ENCODE peak calls at places on chromosome 11, in nine cellular contexts. One of them, this sample, is unnamed.

GRCh38 chr11:10407055-10407454 is 48.0 kb upstream of the AMPD3 start:
- DNase-seq in AG08395: peak
- DNase-seq in GM04504: peak
- DNase-seq in activated T-cell treated with anti-CD3 and anti-CD28 coated beads, Interleukin-2, amount 50 U/mL, for 24 hours: no peak
- DNase-seq in Right ventricle myocardium superior: no peak
- DNase-seq in central memory CD4-positive, alpha-beta T cell: no peak
- DNase-seq in stomach: no peak
- DNase-seq in activated T-helper 1 cell treated with anti-CD3 and anti-CD28 coated beads, Interleukin-12 subunit alpha, Interleukin-12 subunit beta, Interleukin-2, Interleukin-4 antibody, amounts not matched to agents 30 ng/mL and 10 ng/mL and 1 ng/mL, durations not matched to agents 14 hours and 24 hours and 36 hours: no peak
- DNase-seq in stimulated activated CD8-positive, alpha-beta memory T cell treated with anti-CD3 and anti-CD28 coated beads, Interleukin-15, amount 100 ng/mL, for 4 hours: no peak
- DNase-seq in this sample: peak

GRCh38 chr11:102317768-102318103 is 452 bp downstream of the BIRC3 start:
- DNase-seq in Right ventricle myocardium superior: no peak
- DNase-seq in central memory CD4-positive, alpha-beta T cell: no peak
- DNase-seq in GM04504: no peak
- DNase-seq in stimulated activated CD8-positive, alpha-beta memory T cell treated with anti-CD3 and anti-CD28 coated beads, Interleukin-15, amount 100 ng/mL, for 4 hours: no peak
- DNase-seq in activated T-cell treated with anti-CD3 and anti-CD28 coated beads, Interleukin-2, amount 50 U/mL, for 24 hours: no peak
- DNase-seq in stomach: no peak
- DNase-seq in AG08395: no peak
- DNase-seq in activated T-helper 1 cell treated with anti-CD3 and anti-CD28 coated beads, Interleukin-12 subunit alpha, Interleukin-12 subunit beta, Interleukin-2, Interleukin-4 antibody, amounts not matched to agents 30 ng/mL and 10 ng/mL and 1 ng/mL, durations not matched to agents 14 hours and 24 hours and 36 hours: no peak
- DNase-seq in this sample: no peak

GRCh38 chr11:9160166-9160565 is 68.8 kb upstream of the SCUBE2 start:
- DNase-seq in activated T-helper 1 cell treated with anti-CD3 and anti-CD28 coated beads, Interleukin-12 subunit alpha, Interleukin-12 subunit beta, Interleukin-2, Interleukin-4 antibody, amounts not matched to agents 30 ng/mL and 10 ng/mL and 1 ng/mL, durations not matched to agents 14 hours and 24 hours and 36 hours: no peak
- DNase-seq in activated T-cell treated with anti-CD3 and anti-CD28 coated beads, Interleukin-2, amount 50 U/mL, for 24 hours: no peak
- DNase-seq in stomach: no peak
- DNase-seq in stimulated activated CD8-positive, alpha-beta memory T cell treated with anti-CD3 and anti-CD28 coated beads, Interleukin-15, amount 100 ng/mL, for 4 hours: no peak
- DNase-seq in central memory CD4-positive, alpha-beta T cell: no peak
- DNase-seq in Right ventricle myocardium superior: no peak
- DNase-seq in AG08395: no peak
- DNase-seq in GM04504: no peak
- DNase-seq in this sample: no peak

GRCh38 chr11:83713701-83714100 is 427.5 kb upstream of the CCDC90B start:
- DNase-seq in stomach: peak
- DNase-seq in AG08395: no peak
- DNase-seq in central memory CD4-positive, alpha-beta T cell: no peak
- DNase-seq in activated T-cell treated with anti-CD3 and anti-CD28 coated beads, Interleukin-2, amount 50 U/mL, for 24 hours: no peak
- DNase-seq in activated T-helper 1 cell treated with anti-CD3 and anti-CD28 coated beads, Interleukin-12 subunit alpha, Interleukin-12 subunit beta, Interleukin-2, Interleukin-4 antibody, amounts not matched to agents 30 ng/mL and 10 ng/mL and 1 ng/mL, durations not matched to agents 14 hours and 24 hours and 36 hours: no peak
- DNase-seq in Right ventricle myocardium superior: no peak
- DNase-seq in GM04504: peak
- DNase-seq in stimulated activated CD8-positive, alpha-beta memory T cell treated with anti-CD3 and anti-CD28 coated beads, Interleukin-15, amount 100 ng/mL, for 4 hours: no peak
- DNase-seq in this sample: peak

GRCh38 chr11:45060707-45061106 is 85.7 kb upstream of the PRDM11 start:
- DNase-seq in AG08395: no peak
- DNase-seq in activated T-cell treated with anti-CD3 and anti-CD28 coated beads, Interleukin-2, amount 50 U/mL, for 24 hours: no peak
- DNase-seq in activated T-helper 1 cell treated with anti-CD3 and anti-CD28 coated beads, Interleukin-12 subunit alpha, Interleukin-12 subunit beta, Interleukin-2, Interleukin-4 antibody, amounts not matched to agents 30 ng/mL and 10 ng/mL and 1 ng/mL, durations not matched to agents 14 hours and 24 hours and 36 hours: no peak
- DNase-seq in stimulated activated CD8-positive, alpha-beta memory T cell treated with anti-CD3 and anti-CD28 coated beads, Interleukin-15, amount 100 ng/mL, for 4 hours: no peak
- DNase-seq in central memory CD4-positive, alpha-beta T cell: no peak
- DNase-seq in stomach: no peak
- DNase-seq in GM04504: no peak
- DNase-seq in Right ventricle myocardium superior: no peak
- DNase-seq in this sample: no peak

GRCh38 chr11:134636071-134636470 is 224.0 kb upstream of the B3GAT1 start:
- DNase-seq in stomach: no peak
- DNase-seq in AG08395: no peak
- DNase-seq in activated T-cell treated with anti-CD3 and anti-CD28 coated beads, Interleukin-2, amount 50 U/mL, for 24 hours: no peak
- DNase-seq in central memory CD4-positive, alpha-beta T cell: no peak
- DNase-seq in GM04504: no peak
- DNase-seq in activated T-helper 1 cell treated with anti-CD3 and anti-CD28 coated beads, Interleukin-12 subunit alpha, Interleukin-12 subunit beta, Interleukin-2, Interleukin-4 antibody, amounts not matched to agents 30 ng/mL and 10 ng/mL and 1 ng/mL, durations not matched to agents 14 hours and 24 hours and 36 hours: no peak
- DNase-seq in stimulated activated CD8-positive, alpha-beta memory T cell treated with anti-CD3 and anti-CD28 coated beads, Interleukin-15, amount 100 ng/mL, for 4 hours: no peak
- DNase-seq in Right ventricle myocardium superior: no peak
- DNase-seq in this sample: no peak

GRCh38 chr11:73262851-73263495 is 9.2 kb upstream of the P2RY6 start:
- DNase-seq in AG08395: no peak
- DNase-seq in GM04504: no peak
- DNase-seq in activated T-helper 1 cell treated with anti-CD3 and anti-CD28 coated beads, Interleukin-12 subunit alpha, Interleukin-12 subunit beta, Interleukin-2, Interleukin-4 antibody, amounts not matched to agents 30 ng/mL and 10 ng/mL and 1 ng/mL, durations not matched to agents 14 hours and 24 hours and 36 hours: no peak
- DNase-seq in activated T-cell treated with anti-CD3 and anti-CD28 coated beads, Interleukin-2, amount 50 U/mL, for 24 hours: peak
- DNase-seq in stomach: no peak
- DNase-seq in stimulated activated CD8-positive, alpha-beta memory T cell treated with anti-CD3 and anti-CD28 coated beads, Interleukin-15, amount 100 ng/mL, for 4 hours: no peak
- DNase-seq in central memory CD4-positive, alpha-beta T cell: no peak
- DNase-seq in Right ventricle myocardium superior: no peak
- DNase-seq in this sample: peak

GRCh38 chr11:83241291-83241946 is 44.7 kb downstream of the CCDC90B start:
- DNase-seq in stimulated activated CD8-positive, alpha-beta memory T cell treated with anti-CD3 and anti-CD28 coated beads, Interleukin-15, amount 100 ng/mL, for 4 hours: no peak
- DNase-seq in activated T-helper 1 cell treated with anti-CD3 and anti-CD28 coated beads, Interleukin-12 subunit alpha, Interleukin-12 subunit beta, Interleukin-2, Interleukin-4 antibody, amounts not matched to agents 30 ng/mL and 10 ng/mL and 1 ng/mL, durations not matched to agents 14 hours and 24 hours and 36 hours: no peak
- DNase-seq in stomach: peak
- DNase-seq in AG08395: peak
- DNase-seq in activated T-cell treated with anti-CD3 and anti-CD28 coated beads, Interleukin-2, amount 50 U/mL, for 24 hours: no peak
- DNase-seq in central memory CD4-positive, alpha-beta T cell: no peak
- DNase-seq in Right ventricle myocardium superior: no peak
- DNase-seq in GM04504: peak
- DNase-seq in this sample: no peak

GRCh38 chr11:125990244-125990643 is 44.4 kb downstream of the VSIG10L2 start:
- DNase-seq in stimulated activated CD8-positive, alpha-beta memory T cell treated with anti-CD3 and anti-CD28 coated beads, Interleukin-15, amount 100 ng/mL, for 4 hours: no peak
- DNase-seq in activated T-helper 1 cell treated with anti-CD3 and anti-CD28 coated beads, Interleukin-12 subunit alpha, Interleukin-12 subunit beta, Interleukin-2, Interleukin-4 antibody, amounts not matched to agents 30 ng/mL and 10 ng/mL and 1 ng/mL, durations not matched to agents 14 hours and 24 hours and 36 hours: no peak
- DNase-seq in activated T-cell treated with anti-CD3 and anti-CD28 coated beads, Interleukin-2, amount 50 U/mL, for 24 hours: no peak
- DNase-seq in Right ventricle myocardium superior: no peak
- DNase-seq in GM04504: peak
- DNase-seq in stomach: no peak
- DNase-seq in central memory CD4-positive, alpha-beta T cell: no peak
- DNase-seq in AG08395: peak
- DNase-seq in this sample: no peak

GRCh38 chr11:64021742-64022067 is 14.0 kb upstream of the FLRT1 start:
- DNase-seq in central memory CD4-positive, alpha-beta T cell: no peak
- DNase-seq in GM04504: no peak
- DNase-seq in activated T-cell treated with anti-CD3 and anti-CD28 coated beads, Interleukin-2, amount 50 U/mL, for 24 hours: no peak
- DNase-seq in Right ventricle myocardium superior: no peak
- DNase-seq in activated T-helper 1 cell treated with anti-CD3 and anti-CD28 coated beads, Interleukin-12 subunit alpha, Interleukin-12 subunit beta, Interleukin-2, Interleukin-4 antibody, amounts not matched to agents 30 ng/mL and 10 ng/mL and 1 ng/mL, durations not matched to agents 14 hours and 24 hours and 36 hours: no peak
- DNase-seq in stimulated activated CD8-positive, alpha-beta memory T cell treated with anti-CD3 and anti-CD28 coated beads, Interleukin-15, amount 100 ng/mL, for 4 hours: no peak
- DNase-seq in stomach: no peak
- DNase-seq in AG08395: no peak
- DNase-seq in this sample: peak

GRCh38 chr11:66958956-66959274 is 732 bp upstream of the PC start:
- DNase-seq in activated T-cell treated with anti-CD3 and anti-CD28 coated beads, Interleukin-2, amount 50 U/mL, for 24 hours: no peak
- DNase-seq in GM04504: no peak
- DNase-seq in activated T-helper 1 cell treated with anti-CD3 and anti-CD28 coated beads, Interleukin-12 subunit alpha, Interleukin-12 subunit beta, Interleukin-2, Interleukin-4 antibody, amounts not matched to agents 30 ng/mL and 10 ng/mL and 1 ng/mL, durations not matched to agents 14 hours and 24 hours and 36 hours: no peak
- DNase-seq in stimulated activated CD8-positive, alpha-beta memory T cell treated with anti-CD3 and anti-CD28 coated beads, Interleukin-15, amount 100 ng/mL, for 4 hours: no peak
- DNase-seq in stomach: no peak
- DNase-seq in central memory CD4-positive, alpha-beta T cell: no peak
- DNase-seq in AG08395: no peak
- DNase-seq in Right ventricle myocardium superior: no peak
- DNase-seq in this sample: no peak

GRCh38 chr11:11163256-11163655 is 189.8 kb downstream of the CSNK2A3 start:
- DNase-seq in stimulated activated CD8-positive, alpha-beta memory T cell treated with anti-CD3 and anti-CD28 coated beads, Interleukin-15, amount 100 ng/mL, for 4 hours: no peak
- DNase-seq in Right ventricle myocardium superior: no peak
- DNase-seq in activated T-cell treated with anti-CD3 and anti-CD28 coated beads, Interleukin-2, amount 50 U/mL, for 24 hours: no peak
- DNase-seq in activated T-helper 1 cell treated with anti-CD3 and anti-CD28 coated beads, Interleukin-12 subunit alpha, Interleukin-12 subunit beta, Interleukin-2, Interleukin-4 antibody, amounts not matched to agents 30 ng/mL and 10 ng/mL and 1 ng/mL, durations not matched to agents 14 hours and 24 hours and 36 hours: no peak
- DNase-seq in central memory CD4-positive, alpha-beta T cell: no peak
- DNase-seq in GM04504: no peak
- DNase-seq in stomach: no peak
- DNase-seq in AG08395: peak
- DNase-seq in this sample: no peak